ENCODE peak calls at places on chromosomes 6 and 20, in ten cellular contexts. Q is transverse colon; X is naive thymus-derived CD4-positive, alpha-beta T cell; O is neuronal stem cell; R is psoas muscle; F is cardiac muscle cell; B is aorta; P is endodermal cell; G is left ventricle myocardium inferior; H is HepG2. N is an unnamed sample. For H3K27me3, the result is how much of the 10 kb centered on the place peaks cover.

GRCh38 chr20:31472395-31473330 is 2.3 kb downstream of the DEFB124 start:
- DNase-seq in Q (no peak), X (no peak), O (no peak), R (no peak), F (no peak), B (no peak), P (no peak), G (peak), H (no peak), N (no peak)

GRCh38 chr20:35663813-35664543 is 722 bp downstream of the CPNE1 start:
- DNase-seq in Q (peak), X (peak), O (peak), R (peak), F (peak), B (no peak), P (peak), G (no peak), H (peak), N (peak)

GRCh38 chr6:129776542-129776941 is 66.6 kb upstream of the ARHGAP18 start:
- DNase-seq in Q (no peak), X (no peak), O (no peak), R (no peak), F (no peak), B (no peak), P (no peak), G (no peak), H (no peak), N (no peak)

GRCh38 chr6:139124887-139125672 is 9.8 kb upstream of the HECA start:
- DNase-seq in Q (peak), X (peak), O (no peak), R (peak), F (peak), B (no peak), P (peak), G (peak), H (peak), N (peak)

GRCh38 chr6:6515691-6516607 is 72.6 kb upstream of the LY86 start:
- DNase-seq in Q (no peak), X (peak), O (no peak), R (no peak), F (no peak), B (no peak), P (no peak), G (no peak), H (no peak), N (no peak)

GRCh38 chr20:5807431-5807830 is 57.2 kb downstream of the SHLD1 start:
- DNase-seq in Q (no peak), X (no peak), O (no peak), R (no peak), F (no peak), B (no peak), P (no peak), G (no peak), H (no peak), N (no peak)

GRCh38 chr6:42387336-42387735 is 64.4 kb downstream of the TRERF1 start:
- DNase-seq in Q (no peak), X (peak), O (no peak), R (no peak), F (no peak), B (no peak), P (no peak), G (no peak), H (no peak), N (peak)

GRCh38 chr20:36836591-36837329 is 39.2 kb upstream of the TLDC2 start:
- DNase-seq in Q (peak), X (peak), O (no peak), R (peak), F (peak), B (no peak), P (peak), G (no peak), H (peak), N (no peak)

GRCh38 chr20:10794765-10795164 is 121.0 kb upstream of the JAG1 start:
- DNase-seq in Q (no peak), X (no peak), O (no peak), R (no peak), F (no peak), B (no peak), P (no peak), G (no peak), H (no peak), N (no peak)

GRCh38 chr6:2738373-2738979 is 12.2 kb downstream of the MYLK4 start:
- DNase-seq in Q (peak), X (peak), O (peak), R (no peak), F (peak), B (no peak), P (peak), G (no peak), H (peak), N (peak)

GRCh38 chr20:31508517-31509244 is 5.6 kb upstream of the HM13 start:
- DNase-seq in Q (no peak), X (no peak), O (no peak), R (no peak), F (no peak), B (no peak), P (no peak), G (no peak), H (no peak), N (no peak)

GRCh38 chr20:43559588-43559987 is 761 bp downstream of the SGK2 start:
- DNase-seq in Q (no peak), X (no peak), O (no peak), R (no peak), F (no peak), B (no peak), P (no peak), G (no peak), H (no peak), N (no peak)

GRCh38 chr6:166306378-166307081 is 1.7 kb downstream of the PRR18 start:
- DNase-seq in Q (no peak), X (no peak), O (no peak), R (no peak), F (no peak), B (no peak), P (no peak), G (no peak), H (peak), N (no peak)

GRCh38 chr6:20168668-20169633 is 43.3 kb downstream of the MBOAT1 start:
- DNase-seq in Q (no peak), X (no peak), O (no peak), R (no peak), F (no peak), B (no peak), P (no peak), G (no peak), H (no peak), N (no peak)

GRCh38 chr6:13368716-13369115 is 40.4 kb upstream of the TBC1D7 start:
- DNase-seq in Q (no peak), X (no peak), O (no peak), R (no peak), F (no peak), B (no peak), P (no peak), G (no peak), H (no peak), N (no peak)

GRCh38 chr6:170237999-170238740 is 52.7 kb downstream of the DLL1 start:
- DNase-seq in Q (no peak), X (no peak), O (no peak), R (no peak), F (no peak), B (peak), P (no peak), G (peak), H (no peak), N (no peak)

GRCh38 chr6:156564128-156564806 is 212.9 kb upstream of the ARID1B start:
- DNase-seq in Q (peak), X (peak), O (peak), R (peak), F (peak), B (peak), P (peak), G (peak), H (peak), N (peak)

GRCh38 chr20:10784337-10785183 is 110.8 kb upstream of the JAG1 start:
- DNase-seq in Q (no peak), X (no peak), O (no peak), R (no peak), F (no peak), B (no peak), P (no peak), G (no peak), H (no peak), N (no peak)

GRCh38 chr6:68653074-68653705 is 18.1 kb downstream of the ADGRB3 start:
- DNase-seq in Q (no peak), X (no peak), O (no peak), R (no peak), F (no peak), B (no peak), P (no peak), G (no peak), H (no peak), N (no peak)

GRCh38 chr6:56814308-56814707 is 140.6 kb upstream of the BEND6 start:
- DNase-seq in Q (no peak), X (no peak), O (no peak), R (no peak), F (no peak), B (no peak), P (no peak), G (no peak), H (no peak), N (no peak)

GRCh38 chr20:46129955-46130481 is 11.9 kb downstream of the CD40 start:
- DNase-seq in Q (no peak), X (no peak), O (no peak), R (no peak), F (peak), B (peak), P (no peak), G (no peak), H (no peak), N (no peak)

GRCh38 chr20:53503517-53503919 is 90.1 kb downstream of the ZNF217 start:
- DNase-seq in Q (no peak), X (no peak), O (no peak), R (no peak), F (no peak), B (no peak), P (peak), G (no peak), H (no peak), N (no peak)

GRCh38 chr20:24795444-24795843 is 153.6 kb upstream of the CST7 start:
- DNase-seq in Q (no peak), X (no peak), O (no peak), R (no peak), F (no peak), B (no peak), P (no peak), G (no peak), H (no peak), N (no peak)

GRCh38 chr6:52420668-52421358 is 671 bp downstream of the EFHC1 start:
- DNase-seq in Q (peak), X (peak), O (peak), R (no peak), F (peak), B (no peak), P (peak), G (no peak), H (peak), N (no peak)

GRCh38 chr6:11094411-11094851 is 797 bp downstream of the SMIM13 start:
- DNase-seq in Q (peak), X (no peak), O (peak), R (peak), F (peak), B (peak), P (peak), G (peak), H (peak), N (peak)

GRCh38 chr20:50464026-50464724 is 46.0 kb upstream of the PTPN1 start:
- DNase-seq in Q (peak), X (peak), O (peak), R (peak), F (peak), B (peak), P (peak), G (peak), H (peak), N (peak)

GRCh38 chr20:50464725-50465650 is 45.2 kb upstream of the PTPN1 start:
- DNase-seq in Q (no peak), X (no peak), O (no peak), R (no peak), F (no peak), B (no peak), P (peak), G (no peak), H (peak), N (no peak)

GRCh38 chr20:50460608-50461268 is 49.4 kb upstream of the PTPN1 start:
- DNase-seq in Q (peak), X (peak), O (peak), R (peak), F (peak), B (peak), P (peak), G (peak), H (peak), N (peak)

GRCh38 chr20:50460115-50460607 is 50.0 kb upstream of the PTPN1 start:
- DNase-seq in Q (no peak), X (no peak), O (no peak), R (no peak), F (no peak), B (no peak), P (no peak), G (no peak), H (no peak), N (no peak)

GRCh38 chr20:50462093-50462685 is 48.0 kb upstream of the PTPN1 start:
- DNase-seq in Q (no peak), X (no peak), O (no peak), R (no peak), F (no peak), B (no peak), P (no peak), G (no peak), H (no peak), N (no peak)
- H3K4me3 ChIP-seq in Q (no peak), X (no peak), O (no peak), R (no peak), F (no peak), B (no peak), P (no peak), G (no peak), H (no peak), N (no peak)

GRCh38 chr20:63477944-63478343 is 5.5 kb upstream of the KCNQ2 start:
- DNase-seq in Q (no peak), X (no peak), O (no peak), R (no peak), F (no peak), B (no peak), P (no peak), G (no peak), H (no peak), N (no peak)

GRCh38 chr20:63477061-63477616 is 4.7 kb upstream of the KCNQ2 start:
- DNase-seq in Q (no peak), X (no peak), O (no peak), R (no peak), F (no peak), B (no peak), P (no peak), G (no peak), H (no peak), N (no peak)

GRCh38 chr20:63473555-63474449 is 1.3 kb upstream of the KCNQ2 start:
- DNase-seq in Q (no peak), X (no peak), O (no peak), R (no peak), F (no peak), B (no peak), P (no peak), G (no peak), H (no peak), N (no peak)

GRCh38 chr20:63472862-63473390 is 471 bp upstream of the KCNQ2 start:
- DNase-seq in Q (no peak), X (no peak), O (no peak), R (no peak), F (no peak), B (no peak), P (no peak), G (no peak), H (no peak), N (no peak)

DNA sequence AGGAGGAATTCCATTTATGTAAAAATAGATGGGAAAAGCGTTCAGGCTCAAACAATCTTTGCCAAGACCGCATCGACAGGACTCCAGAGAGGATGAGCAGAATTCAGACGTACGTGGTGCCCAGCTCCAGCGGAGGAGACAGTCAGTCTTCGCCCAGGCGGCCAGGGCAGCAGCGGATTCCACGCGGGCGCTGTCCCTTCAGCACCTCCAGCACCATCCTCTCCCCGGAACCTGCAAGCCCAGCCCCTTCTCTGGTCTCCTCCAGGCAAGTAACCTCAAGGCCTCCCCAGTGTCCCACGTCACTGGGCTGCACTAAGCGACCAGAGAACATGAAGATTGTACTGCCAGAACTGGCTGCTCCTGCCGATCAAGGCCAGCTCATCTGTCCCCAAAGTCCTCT is 2.8 kb upstream of the KCNQ2 start:
- DNase-seq in Q (no peak), X (no peak), O (no peak), R (no peak), F (peak), B (no peak), P (peak), G (no peak), H (no peak), N (no peak)
- H3K27me3 ChIP-seq in Q (half or more), X (under half), O (under half), R (under half), F (half or more), B (under half), P (under half), G (half or more), H (under half), N (under half)

GRCh38 chr20:34364013-34364382 is 925 bp downstream of the ITCH start:
- DNase-seq in Q (no peak), X (no peak), O (no peak), R (no peak), F (peak), B (no peak), P (no peak), G (no peak), H (no peak), N (no peak)

GRCh38 chr20:34367155-34367554 is 4.1 kb downstream of the ITCH start:
- DNase-seq in Q (no peak), X (no peak), O (no peak), R (no peak), F (no peak), B (no peak), P (no peak), G (no peak), H (no peak), N (no peak)

GRCh38 chr20:34365765-34366213 is 2.7 kb downstream of the ITCH start:
- DNase-seq in Q (no peak), X (no peak), O (no peak), R (no peak), F (no peak), B (no peak), P (no peak), G (no peak), H (no peak), N (no peak)

GRCh38 chr20:34363062-34364012 is at the start of gene ITCH:
- DNase-seq in Q (peak), X (peak), O (peak), R (peak), F (peak), B (peak), P (peak), G (peak), H (peak), N (peak)

DNA sequence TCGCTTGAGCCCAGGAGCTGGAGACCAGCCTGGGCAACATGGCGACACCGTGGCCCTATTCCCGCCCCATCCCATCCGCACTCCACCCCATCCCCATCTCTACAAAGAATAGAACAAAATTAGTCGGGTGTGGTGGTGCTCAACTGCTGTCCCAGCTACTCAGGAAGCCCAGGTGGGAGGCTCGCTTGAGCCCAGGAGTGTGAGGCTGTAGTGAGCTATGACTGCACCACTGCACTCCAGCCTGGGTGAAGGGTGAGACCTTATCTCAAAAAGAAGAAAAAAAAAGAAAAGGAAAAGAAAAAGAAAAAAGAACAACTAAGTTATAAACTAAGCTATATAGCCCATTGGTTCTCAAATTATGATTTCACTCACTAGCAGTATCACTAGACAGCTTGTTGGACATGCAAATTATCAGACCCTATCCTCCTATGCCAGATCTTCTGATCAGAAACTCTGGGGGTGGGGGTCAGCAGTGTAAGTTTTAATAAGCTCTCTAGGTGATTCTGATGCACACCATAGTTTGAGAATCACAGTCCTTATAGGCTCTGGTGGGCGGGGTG is 491 bp upstream of the ITCH start:
- DNase-seq in Q (no peak), X (no peak), O (peak), R (no peak), F (no peak), B (no peak), P (no peak), G (no peak), H (no peak), N (no peak)
- H3K4me3 ChIP-seq in Q (peak), X (peak), O (no peak), R (peak), F (peak), B (no peak), P (peak), G (peak), H (peak), N (peak)

DNA sequence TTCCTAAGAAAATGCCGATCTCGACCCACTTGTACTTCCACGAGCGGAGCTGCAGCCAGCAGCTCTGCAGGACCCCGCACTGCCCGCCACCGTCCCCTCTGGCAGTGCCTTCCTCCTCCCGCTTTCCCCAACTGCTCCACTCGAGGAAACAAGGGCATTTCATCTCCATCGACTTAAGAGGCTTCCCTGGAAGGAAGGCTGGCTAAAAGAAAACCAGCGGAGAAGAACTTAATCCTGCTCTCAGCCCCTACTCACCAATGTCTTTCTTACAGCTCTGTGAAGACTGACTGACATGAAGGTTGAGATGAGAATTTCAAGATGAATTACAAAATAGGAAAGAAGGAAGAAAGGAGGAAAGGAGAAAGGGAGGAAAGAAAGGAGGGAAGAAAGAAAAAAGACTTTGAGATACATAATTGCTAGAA is 15.6 kb downstream of the FOXC1 start:
- DNase-seq in Q (no peak), X (no peak), O (no peak), R (no peak), F (no peak), B (no peak), P (no peak), G (no peak), H (no peak), N (no peak)
- H3K27me3 ChIP-seq in Q (half or more), X (under half), O (half or more), R (under half), F (half or more), B (under half), P (half or more), G (half or more), H (under half), N (under half)

N was measured in effector memory CD4-positive, alpha-beta T cell.